ENCODE peak calls at places on chromosomes 2 and 18, in five cellular contexts. One of them, this sample, is unnamed.
A peak's percentile ranks its signal among the peaks of the same experiment; 100 is the strongest.

GRCh38 chr2:164625378-164625971 is 4.2 kb upstream of the GRB14 start:
- DNase-seq in tibial nerve: no peak
- DNase-seq in naive thymus-derived CD4-positive, alpha-beta T cell: no peak
- DNase-seq in pancreas: no peak
- DNase-seq in coronary artery: no peak
- DNase-seq in this sample: no peak

GRCh38 chr2:101771911-101772321 is 74.4 kb downstream of the MAP4K4 start:
- DNase-seq in tibial nerve: no peak
- DNase-seq in naive thymus-derived CD4-positive, alpha-beta T cell: no peak
- DNase-seq in pancreas: no peak
- DNase-seq in coronary artery: no peak
- DNase-seq in this sample: no peak

GRCh38 chr2:205563646-205564045 is 118.7 kb upstream of the NRP2 start:
- DNase-seq in tibial nerve: peak; percentile 18
- DNase-seq in naive thymus-derived CD4-positive, alpha-beta T cell: no peak
- DNase-seq in pancreas: peak; percentile 52
- DNase-seq in coronary artery: no peak
- DNase-seq in this sample: no peak

GRCh38 chr2:73764945-73765344 is 15.0 kb downstream of the DUSP11 start:
- DNase-seq in tibial nerve: no peak
- DNase-seq in naive thymus-derived CD4-positive, alpha-beta T cell: no peak
- DNase-seq in pancreas: no peak
- DNase-seq in coronary artery: no peak
- DNase-seq in this sample: no peak

GRCh38 chr2:127277028-127277427 is 16.9 kb downstream of the ERCC3 start:
- DNase-seq in tibial nerve: no peak
- DNase-seq in naive thymus-derived CD4-positive, alpha-beta T cell: no peak
- DNase-seq in pancreas: no peak
- DNase-seq in coronary artery: no peak
- DNase-seq in this sample: no peak

GRCh38 chr2:219713110-219713509 is 85.7 kb downstream of the SLC4A3 start:
- DNase-seq in tibial nerve: no peak
- DNase-seq in naive thymus-derived CD4-positive, alpha-beta T cell: no peak
- DNase-seq in pancreas: no peak
- DNase-seq in coronary artery: no peak
- DNase-seq in this sample: peak; percentile 19

GRCh38 chr2:217563565-217563964 is 439.2 kb downstream of the TNS1 start:
- DNase-seq in tibial nerve: no peak
- DNase-seq in naive thymus-derived CD4-positive, alpha-beta T cell: no peak
- DNase-seq in pancreas: no peak
- DNase-seq in coronary artery: no peak
- DNase-seq in this sample: no peak

GRCh38 chr2:10901565-10901964 is 10.2 kb upstream of the KCNF1 start:
- DNase-seq in tibial nerve: no peak
- DNase-seq in naive thymus-derived CD4-positive, alpha-beta T cell: no peak
- DNase-seq in pancreas: no peak
- DNase-seq in coronary artery: no peak
- DNase-seq in this sample: no peak

GRCh38 chr18:35417223-35417622 is 40.1 kb upstream of the ZNF396 start:
- DNase-seq in tibial nerve: no peak
- DNase-seq in naive thymus-derived CD4-positive, alpha-beta T cell: no peak
- DNase-seq in pancreas: no peak
- DNase-seq in coronary artery: no peak
- DNase-seq in this sample: no peak

GRCh38 chr2:232979871-232980461 is 33.1 kb downstream of the NGEF start:
- DNase-seq in tibial nerve: no peak
- DNase-seq in naive thymus-derived CD4-positive, alpha-beta T cell: no peak
- DNase-seq in pancreas: peak; percentile 31
- DNase-seq in coronary artery: no peak
- DNase-seq in this sample: no peak

GRCh38 chr2:200172944-200173481 is 133.5 kb upstream of the SPATS2L start:
- DNase-seq in tibial nerve: no peak
- DNase-seq in naive thymus-derived CD4-positive, alpha-beta T cell: no peak
- DNase-seq in pancreas: no peak
- DNase-seq in coronary artery: no peak
- DNase-seq in this sample: no peak

GRCh38 chr2:132773331-132773730 is 103.3 kb upstream of the LYPD1 start:
- DNase-seq in tibial nerve: no peak
- DNase-seq in naive thymus-derived CD4-positive, alpha-beta T cell: no peak
- DNase-seq in pancreas: no peak
- DNase-seq in coronary artery: no peak
- DNase-seq in this sample: no peak

GRCh38 chr2:220227272-220227920 is 600.0 kb downstream of the SLC4A3 start:
- DNase-seq in tibial nerve: no peak
- DNase-seq in naive thymus-derived CD4-positive, alpha-beta T cell: no peak
- DNase-seq in pancreas: no peak
- DNase-seq in coronary artery: no peak
- DNase-seq in this sample: no peak

GRCh38 chr2:233446616-233447305 is 92.5 kb downstream of the DGKD start:
- DNase-seq in tibial nerve: no peak
- DNase-seq in naive thymus-derived CD4-positive, alpha-beta T cell: no peak
- DNase-seq in pancreas: peak; percentile 41
- DNase-seq in coronary artery: no peak
- DNase-seq in this sample: no peak

GRCh38 chr2:200788129-200788718 is 23.5 kb upstream of the BZW1 start:
- DNase-seq in tibial nerve: no peak
- DNase-seq in naive thymus-derived CD4-positive, alpha-beta T cell: no peak
- DNase-seq in pancreas: no peak
- DNase-seq in coronary artery: no peak
- DNase-seq in this sample: no peak

GRCh38 chr2:74872310-74872923 is 38.5 kb downstream of the HK2 start:
- DNase-seq in tibial nerve: no peak
- DNase-seq in naive thymus-derived CD4-positive, alpha-beta T cell: no peak
- DNase-seq in pancreas: no peak
- DNase-seq in coronary artery: no peak
- DNase-seq in this sample: no peak

GRCh38 chr2:177551989-177552413 is 159.4 kb downstream of the AGPS start:
- DNase-seq in tibial nerve: peak; percentile 17
- DNase-seq in naive thymus-derived CD4-positive, alpha-beta T cell: no peak
- DNase-seq in pancreas: peak; percentile 81
- DNase-seq in coronary artery: no peak
- DNase-seq in this sample: no peak

GRCh38 chr18:58338961-58339722 is 289.7 kb downstream of the ALPK2 start:
- DNase-seq in tibial nerve: no peak
- DNase-seq in naive thymus-derived CD4-positive, alpha-beta T cell: no peak
- DNase-seq in pancreas: no peak
- DNase-seq in coronary artery: no peak
- DNase-seq in this sample: no peak

GRCh38 chr2:182915369-182916326 is 49.2 kb upstream of the FRZB start:
- DNase-seq in tibial nerve: no peak
- DNase-seq in naive thymus-derived CD4-positive, alpha-beta T cell: no peak
- DNase-seq in pancreas: no peak
- DNase-seq in coronary artery: no peak
- DNase-seq in this sample: no peak

GRCh38 chr2:86001326-86001725 is 104.4 kb downstream of the POLR1A start:
- DNase-seq in tibial nerve: no peak
- DNase-seq in naive thymus-derived CD4-positive, alpha-beta T cell: no peak
- DNase-seq in pancreas: no peak
- DNase-seq in coronary artery: no peak
- DNase-seq in this sample: no peak

GRCh38 chr2:175309799-175310198 is 128.3 kb upstream of the ATP5MC3 start:
- DNase-seq in tibial nerve: no peak
- DNase-seq in naive thymus-derived CD4-positive, alpha-beta T cell: no peak
- DNase-seq in pancreas: no peak
- DNase-seq in coronary artery: no peak
- DNase-seq in this sample: no peak

GRCh38 chr18:49880656-49881055 is 67.3 kb upstream of the ACAA2 start:
- DNase-seq in tibial nerve: no peak
- DNase-seq in naive thymus-derived CD4-positive, alpha-beta T cell: no peak
- DNase-seq in pancreas: no peak
- DNase-seq in coronary artery: no peak
- DNase-seq in this sample: no peak

GRCh38 chr2:69779258-69779989 is 37.5 kb downstream of the ANXA4 start:
- DNase-seq in tibial nerve: no peak
- DNase-seq in naive thymus-derived CD4-positive, alpha-beta T cell: no peak
- DNase-seq in pancreas: no peak
- DNase-seq in coronary artery: no peak
- DNase-seq in this sample: no peak

GRCh38 chr2:121888189-121888557 is 132.7 kb downstream of the TSN start:
- DNase-seq in tibial nerve: no peak
- DNase-seq in naive thymus-derived CD4-positive, alpha-beta T cell: no peak
- DNase-seq in pancreas: no peak
- DNase-seq in coronary artery: no peak
- DNase-seq in this sample: no peak

GRCh38 chr2:72144746-72145657 is 2.7 kb downstream of the CYP26B1 start:
- DNase-seq in tibial nerve: peak; percentile 59
- DNase-seq in naive thymus-derived CD4-positive, alpha-beta T cell: no peak
- DNase-seq in pancreas: peak; percentile 79
- DNase-seq in coronary artery: peak; percentile 75
- DNase-seq in this sample: peak; percentile 77

GRCh38 chr2:37544617-37545031 is 126.8 kb downstream of the CDC42EP3 start:
- DNase-seq in tibial nerve: no peak
- DNase-seq in naive thymus-derived CD4-positive, alpha-beta T cell: no peak
- DNase-seq in pancreas: no peak
- DNase-seq in coronary artery: no peak
- DNase-seq in this sample: no peak

DNA sequence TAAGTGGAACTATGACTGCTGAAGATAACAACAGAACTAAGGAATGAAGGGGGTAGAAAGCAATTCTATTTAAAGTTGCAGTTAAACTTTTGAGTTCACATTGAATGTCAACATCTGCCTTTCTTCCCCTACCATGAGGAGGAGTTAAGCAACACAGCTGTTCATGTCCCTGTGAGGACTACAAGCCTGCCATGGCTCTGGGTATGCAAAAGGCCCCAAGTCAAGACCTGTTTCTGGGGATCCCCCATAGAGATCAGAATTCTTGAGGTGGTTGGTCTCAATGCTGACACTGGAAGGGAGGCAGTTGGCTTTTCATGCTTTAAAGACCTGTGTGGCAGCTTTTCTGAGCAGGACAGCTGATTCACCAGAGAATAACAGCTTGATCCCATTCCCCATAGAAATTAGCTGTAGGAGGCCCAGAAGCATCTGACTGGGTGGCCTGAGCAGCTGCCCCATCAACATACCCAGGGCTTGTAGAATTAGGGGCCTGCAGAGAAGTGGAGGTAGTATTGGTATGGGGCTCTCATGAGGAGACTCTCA is 131.0 kb downstream of the SETBP1 start:
- DNase-seq in tibial nerve: no peak
- DNase-seq in naive thymus-derived CD4-positive, alpha-beta T cell: no peak
- DNase-seq in pancreas: no peak
- DNase-seq in coronary artery: no peak
- DNase-seq in this sample: no peak
- H3K27ac ChIP-seq in tibial nerve: no peak overlapping the region
- H3K27ac ChIP-seq in naive thymus-derived CD4-positive, alpha-beta T cell: no peak overlapping the region
- H3K27ac ChIP-seq in pancreas: no peak overlapping the region
- H3K27ac ChIP-seq in coronary artery: no peak overlapping the region
- H3K27ac ChIP-seq in this sample: no peak overlapping the region

GRCh38 chr2:212893216-212893615 is 258.2 kb downstream of the IKZF2 start:
- DNase-seq in tibial nerve: no peak
- DNase-seq in naive thymus-derived CD4-positive, alpha-beta T cell: no peak
- DNase-seq in pancreas: no peak
- DNase-seq in coronary artery: no peak
- DNase-seq in this sample: no peak

GRCh38 chr2:212892193-212892592 is 259.2 kb downstream of the IKZF2 start:
- DNase-seq in tibial nerve: peak; percentile 7
- DNase-seq in naive thymus-derived CD4-positive, alpha-beta T cell: no peak
- DNase-seq in pancreas: no peak
- DNase-seq in coronary artery: no peak
- DNase-seq in this sample: no peak

GRCh38 chr2:212891580-212891979 is 259.8 kb downstream of the IKZF2 start:
- DNase-seq in tibial nerve: no peak
- DNase-seq in naive thymus-derived CD4-positive, alpha-beta T cell: no peak
- DNase-seq in pancreas: no peak
- DNase-seq in coronary artery: no peak
- DNase-seq in this sample: no peak

GRCh38 chr2:212897296-212897695 is 254.1 kb downstream of the IKZF2 start:
- DNase-seq in tibial nerve: no peak
- DNase-seq in naive thymus-derived CD4-positive, alpha-beta T cell: no peak
- DNase-seq in pancreas: no peak
- DNase-seq in coronary artery: no peak
- DNase-seq in this sample: no peak

GRCh38 chr2:212894026-212894425 is 257.4 kb downstream of the IKZF2 start:
- DNase-seq in tibial nerve: no peak
- DNase-seq in naive thymus-derived CD4-positive, alpha-beta T cell: no peak
- DNase-seq in pancreas: no peak
- DNase-seq in coronary artery: no peak
- DNase-seq in this sample: no peak
- H3K27ac ChIP-seq in tibial nerve: no peak overlapping the region
- H3K27ac ChIP-seq in naive thymus-derived CD4-positive, alpha-beta T cell: no peak overlapping the region
- H3K27ac ChIP-seq in pancreas: no peak overlapping the region
- H3K27ac ChIP-seq in coronary artery: no peak overlapping the region
- H3K27ac ChIP-seq in this sample: no peak overlapping the region

GRCh38 chr2:3743951-3744555 is 40.7 kb downstream of the DCDC2C start:
- DNase-seq in tibial nerve: no peak
- DNase-seq in naive thymus-derived CD4-positive, alpha-beta T cell: no peak
- DNase-seq in pancreas: no peak
- DNase-seq in coronary artery: no peak
- DNase-seq in this sample: no peak
- H3K27ac ChIP-seq in tibial nerve: peak overlapping the region; percentile 37
- H3K27ac ChIP-seq in naive thymus-derived CD4-positive, alpha-beta T cell: no peak overlapping the region
- H3K27ac ChIP-seq in pancreas: no peak overlapping the region
- H3K27ac ChIP-seq in coronary artery: no peak overlapping the region
- H3K27ac ChIP-seq in this sample: no peak overlapping the region

DNA sequence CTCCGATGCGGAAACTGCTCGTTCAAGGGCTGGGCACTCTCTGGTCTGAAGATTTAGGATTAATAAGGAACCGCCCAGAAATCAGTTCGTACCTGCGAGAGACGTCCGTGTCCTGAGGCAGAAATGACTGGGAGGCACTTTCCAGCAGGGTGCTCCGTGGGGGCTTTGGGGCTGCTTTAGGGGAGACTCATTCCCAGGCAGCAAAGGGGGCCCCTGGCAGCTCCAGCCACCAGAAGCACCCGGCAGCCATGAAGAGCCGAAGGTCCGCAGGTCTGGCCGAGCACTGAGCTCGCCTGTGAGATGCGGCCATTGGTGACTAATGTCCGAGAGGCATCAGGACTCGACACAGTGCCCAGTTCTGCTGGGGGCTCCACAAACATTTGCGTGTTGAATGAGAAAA is 20.9 kb downstream of the KCNG2 start:
- DNase-seq in tibial nerve: no peak
- DNase-seq in naive thymus-derived CD4-positive, alpha-beta T cell: no peak
- DNase-seq in pancreas: no peak
- DNase-seq in coronary artery: no peak
- DNase-seq in this sample: no peak
- H3K27ac ChIP-seq in tibial nerve: no peak overlapping the region
- H3K27ac ChIP-seq in naive thymus-derived CD4-positive, alpha-beta T cell: no peak overlapping the region
- H3K27ac ChIP-seq in pancreas: no peak overlapping the region
- H3K27ac ChIP-seq in coronary artery: no peak overlapping the region
- H3K27ac ChIP-seq in this sample: no peak overlapping the region

DNA sequence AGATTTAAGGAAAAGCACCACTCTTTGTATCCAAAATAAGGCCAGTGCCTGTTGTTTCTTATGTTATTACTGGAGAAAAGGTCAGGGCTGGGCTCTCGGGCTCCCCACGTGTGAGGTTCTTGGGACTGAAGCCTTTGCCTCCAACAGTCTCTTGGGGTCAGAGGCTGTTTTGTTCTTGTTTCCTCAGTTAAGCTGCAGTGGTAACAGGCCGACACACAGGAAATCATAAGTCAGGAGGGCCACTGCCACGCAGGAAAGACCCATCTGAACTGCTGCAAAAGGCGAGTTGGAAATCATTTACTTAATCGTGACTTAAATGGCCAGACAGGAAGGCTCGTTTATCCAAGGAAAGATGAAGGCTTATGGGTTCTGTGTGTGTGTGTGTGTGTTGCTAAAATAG is 30.3 kb upstream of the IL37 start:
- DNase-seq in tibial nerve: no peak
- DNase-seq in naive thymus-derived CD4-positive, alpha-beta T cell: no peak
- DNase-seq in pancreas: no peak
- DNase-seq in coronary artery: no peak
- DNase-seq in this sample: no peak
- H3K27ac ChIP-seq in tibial nerve: no peak overlapping the region
- H3K27ac ChIP-seq in naive thymus-derived CD4-positive, alpha-beta T cell: no peak overlapping the region
- H3K27ac ChIP-seq in pancreas: no peak overlapping the region
- H3K27ac ChIP-seq in coronary artery: no peak overlapping the region
- H3K27ac ChIP-seq in this sample: no peak overlapping the region